ENCODE peak calls at places on chromosome 12, in six cellular contexts. D, C, S, N, T and E are unnamed samples.

GRCh38 chr12:62700091-62700490 is 233.5 kb downstream of the MON2 start:
- DNase-seq in N (no peak), D (no peak), T (no peak), S (peak), C (no peak), E (no peak)

GRCh38 chr12:75690556-75690955 is 179.1 kb upstream of the KRR1 start:
- DNase-seq in N (peak), C (no peak), S (peak), D (no peak), T (peak), E (no peak)

GRCh38 chr12:55996201-55996714 is 818 bp upstream of the SUOX start:
- DNase-seq in S (peak), D (peak), T (peak), C (peak), N (peak), E (peak)

GRCh38 chr12:27064397-27065342 is 17.7 kb downstream of the C12orf71 start:
- DNase-seq in D (no peak), N (no peak), C (no peak), S (peak), T (no peak), E (no peak)

GRCh38 chr12:27177716-27178115 is 66.4 kb upstream of the STK38L start:
- DNase-seq in N (peak), S (peak), D (no peak), C (peak), T (peak), E (no peak)

GRCh38 chr12:13173537-13173936 is 23.0 kb upstream of the EMP1 start:
- DNase-seq in D (peak), T (peak), N (peak), C (peak), S (peak), E (peak)

GRCh38 chr12:132006056-132006680 is 56.4 kb downstream of the EP400 start:
- DNase-seq in T (no peak), N (peak), S (no peak), D (no peak), C (no peak), E (no peak)

GRCh38 chr12:53105712-53106439 is 2.6 kb downstream of the SOAT2 start:
- DNase-seq in T (no peak), D (peak), N (no peak), C (no peak), S (no peak), E (peak)

GRCh38 chr12:26122681-26123481 is 2.0 kb downstream of the BHLHE41 start:
- DNase-seq in C (no peak), S (peak), D (peak), T (peak), N (peak), E (peak)

GRCh38 chr12:113874999-113875561 is 91.0 kb downstream of the RBM19 start:
- DNase-seq in D (no peak), N (peak), C (no peak), T (no peak), S (peak), E (no peak)

GRCh38 chr12:69649529-69649928 is 38.8 kb upstream of the LRRC10 start:
- DNase-seq in S (no peak), D (no peak), T (no peak), C (no peak), N (no peak), E (no peak)

GRCh38 chr12:119369907-119370546 is 35.5 kb downstream of the CCDC60 start:
- DNase-seq in N (no peak), T (peak), C (no peak), S (no peak), D (no peak), E (no peak)

DNA sequence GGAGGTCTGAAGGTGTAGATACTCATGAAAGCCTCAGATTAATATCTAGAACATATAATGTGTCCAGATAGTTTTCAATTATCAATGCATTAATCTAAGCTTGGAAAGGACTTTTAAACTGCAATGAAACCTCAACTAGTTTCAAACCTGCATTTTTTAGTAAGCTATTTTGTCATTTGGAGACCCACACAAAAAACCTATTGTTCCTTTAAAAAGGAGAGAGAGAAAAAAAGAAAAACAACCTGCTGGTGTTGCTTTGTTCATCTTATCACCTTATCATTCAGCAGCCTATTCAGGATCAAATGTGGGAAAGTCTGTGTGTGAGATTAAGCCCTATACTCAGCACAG is 215.7 kb upstream of the PLEKHG7 start:
- DNase-seq in C (peak), T (no peak), S (no peak), D (no peak), N (no peak), E (no peak)
- H3K9ac ChIP-seq in C (no peak), T (no peak), S (no peak), D (no peak), N (no peak), E (no peak)

GRCh38 chr12:118060301-118061010 is 523 bp downstream of the WSB2 start:
- DNase-seq in C (no peak), T (peak), N (peak), S (peak), D (peak), E (peak)

GRCh38 chr12:118063567-118064391 is 2.8 kb upstream of the WSB2 start:
- DNase-seq in S (peak), D (peak), T (no peak), N (peak), C (no peak), E (no peak)

GRCh38 chr12:118059645-118060275 is 1.2 kb downstream of the WSB2 start:
- DNase-seq in C (peak), T (no peak), S (peak), D (no peak), N (peak), E (peak)

GRCh38 chr12:118061011-118061875 is at the start of gene WSB2:
- DNase-seq in T (peak), C (peak), N (peak), D (peak), S (peak), E (peak)

GRCh38 chr12:118061876-118062791 is 1.2 kb upstream of the WSB2 start:
- DNase-seq in D (peak), S (peak), T (peak), N (peak), C (peak), E (peak)
- H3K27ac ChIP-seq in D (peak), S (peak), T (peak), N (peak), C (peak), E (peak)

GRCh38 chr12:106582264-106582591 is 576 bp upstream of the RFX4 start:
- DNase-seq in T (no peak), S (no peak), D (no peak), N (no peak), C (no peak), E (no peak)
- H3K4me3 ChIP-seq in T (no peak), S (no peak), D (no peak), N (no peak), C (no peak), E (no peak)

GRCh38 chr12:57839996-57840395 is 6.5 kb downstream of the CTDSP2 start:
- DNase-seq in T (no peak), S (no peak), D (no peak), N (no peak), C (no peak), E (no peak)

GRCh38 chr12:57840701-57841100 is 5.8 kb downstream of the CTDSP2 start:
- DNase-seq in T (peak), N (peak), C (no peak), D (peak), S (peak), E (no peak)

GRCh38 chr12:57844725-57845477 is 1.6 kb downstream of the CTDSP2 start:
- DNase-seq in D (peak), S (peak), N (peak), C (peak), T (peak), E (peak)

GRCh38 chr12:57841445-57841844 is 5.1 kb downstream of the CTDSP2 start:
- DNase-seq in C (no peak), D (no peak), S (no peak), T (no peak), N (no peak), E (no peak)

DNA sequence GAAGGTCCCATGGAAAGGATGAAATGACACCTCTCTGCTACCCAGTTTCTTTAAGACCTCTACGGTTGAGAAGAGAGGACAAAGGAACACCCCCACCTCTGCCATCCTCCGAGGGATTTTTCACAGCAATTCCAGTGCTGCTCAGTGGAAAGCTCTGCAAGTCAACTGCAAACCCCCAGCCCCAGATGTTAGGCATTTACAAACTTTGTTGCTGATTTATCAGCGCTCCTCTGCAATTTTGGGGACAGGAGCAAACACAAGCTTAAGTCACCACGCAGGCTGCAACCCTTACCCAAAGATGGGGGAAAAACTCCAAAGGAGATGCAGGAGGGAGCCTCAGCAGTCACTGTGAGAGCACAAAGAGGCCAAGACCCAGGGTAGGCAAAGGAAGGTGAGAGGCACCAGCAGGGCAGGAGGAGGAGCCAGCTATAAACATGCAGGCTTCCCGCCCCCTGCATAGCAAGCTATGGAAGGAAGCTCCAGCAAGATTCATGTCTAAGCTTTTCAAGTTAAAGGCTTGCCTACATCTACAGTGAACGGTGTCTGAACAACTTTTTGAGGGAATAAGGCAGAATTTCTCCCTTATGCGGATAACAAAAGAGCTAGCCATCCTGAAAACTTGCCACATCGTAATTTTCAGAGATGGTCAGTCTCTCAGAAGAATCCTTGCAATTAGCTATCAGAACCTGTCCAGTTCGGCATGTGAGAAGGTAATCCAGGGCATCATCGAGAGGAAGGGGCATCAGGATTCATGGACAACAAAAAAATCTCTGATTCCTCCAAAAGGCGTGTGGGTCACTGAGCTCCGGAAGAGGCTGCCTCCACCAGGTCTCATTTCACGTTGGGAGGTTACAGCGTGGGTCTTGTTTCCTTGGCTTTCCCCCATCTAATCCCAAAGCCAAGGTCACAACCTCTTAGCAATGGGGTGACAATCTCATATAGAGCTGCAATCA is 3.9 kb downstream of the CTDSP2 start:
- DNase-seq in S (peak), D (peak), C (peak), T (no peak), N (no peak), E (peak)
- H3K9ac ChIP-seq in S (peak), D (peak), C (peak), T (no peak), N (peak), E (no peak)

GRCh38 chr12:109258607-109259544 is 50.2 kb downstream of the FOXN4 start:
- DNase-seq in T (no peak), D (no peak), C (no peak), N (no peak), S (no peak), E (no peak)
- H3K27ac ChIP-seq in T (no peak), D (no peak), C (no peak), N (no peak), S (no peak), E (no peak)

DNA sequence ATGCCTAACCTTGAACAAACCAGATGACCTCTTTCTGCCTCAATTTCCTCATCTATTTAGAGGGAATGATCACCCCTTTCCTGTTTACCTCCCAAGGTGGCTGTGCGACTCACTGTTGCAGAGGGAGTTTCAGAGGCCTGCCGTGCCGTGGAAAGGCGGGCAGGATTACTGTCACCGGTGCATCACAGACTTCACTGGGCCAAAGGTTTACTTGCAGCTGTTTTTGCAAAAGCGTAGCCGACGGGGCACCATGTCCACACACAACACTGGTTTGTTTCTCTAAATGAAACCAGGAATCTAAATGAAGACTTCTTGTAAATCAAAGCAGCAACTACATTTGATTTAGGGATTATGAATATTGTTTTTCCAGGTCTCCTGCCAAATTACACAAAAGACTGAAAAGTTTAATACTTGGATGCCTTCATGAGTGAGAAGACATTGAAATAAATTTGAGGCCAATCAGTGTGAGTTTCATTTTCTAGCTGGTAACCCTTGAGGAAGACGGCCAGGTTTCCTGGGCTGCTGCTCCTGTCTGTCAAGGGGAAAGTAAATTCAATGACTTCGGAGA is 696.1 kb upstream of the TMEM132C start:
- DNase-seq in C (no peak), S (peak), D (no peak), T (no peak), N (peak), E (no peak)
- H3K4me3 ChIP-seq in C (no peak), S (no peak), D (no peak), T (no peak), N (no peak), E (no peak)

GRCh38 chr12:106299193-106299794 is 3.2 kb upstream of the TCP11L2 start:
- DNase-seq in C (no peak), T (no peak), D (no peak), S (peak), N (peak), E (peak)
- H3K9ac ChIP-seq in C (no peak), T (no peak), D (peak), S (peak), N (peak), E (no peak)

GRCh38 chr12:96447256-96447655 is 42.1 kb upstream of the CFAP54 start:
- DNase-seq in T (no peak), N (peak), D (no peak), C (no peak), S (no peak), E (no peak)

GRCh38 chr12:96442906-96443305 is 42.7 kb upstream of the CDK17 start:
- DNase-seq in S (no peak), D (no peak), T (no peak), N (no peak), C (no peak), E (no peak)

GRCh38 chr12:96448287-96448686 is 41.1 kb upstream of the CFAP54 start:
- DNase-seq in T (peak), C (no peak), D (no peak), N (peak), S (peak), E (no peak)

GRCh38 chr12:96444403-96444802 is 44.2 kb upstream of the CDK17 start:
- DNase-seq in D (no peak), T (no peak), C (no peak), S (no peak), N (no peak), E (no peak)

DNA sequence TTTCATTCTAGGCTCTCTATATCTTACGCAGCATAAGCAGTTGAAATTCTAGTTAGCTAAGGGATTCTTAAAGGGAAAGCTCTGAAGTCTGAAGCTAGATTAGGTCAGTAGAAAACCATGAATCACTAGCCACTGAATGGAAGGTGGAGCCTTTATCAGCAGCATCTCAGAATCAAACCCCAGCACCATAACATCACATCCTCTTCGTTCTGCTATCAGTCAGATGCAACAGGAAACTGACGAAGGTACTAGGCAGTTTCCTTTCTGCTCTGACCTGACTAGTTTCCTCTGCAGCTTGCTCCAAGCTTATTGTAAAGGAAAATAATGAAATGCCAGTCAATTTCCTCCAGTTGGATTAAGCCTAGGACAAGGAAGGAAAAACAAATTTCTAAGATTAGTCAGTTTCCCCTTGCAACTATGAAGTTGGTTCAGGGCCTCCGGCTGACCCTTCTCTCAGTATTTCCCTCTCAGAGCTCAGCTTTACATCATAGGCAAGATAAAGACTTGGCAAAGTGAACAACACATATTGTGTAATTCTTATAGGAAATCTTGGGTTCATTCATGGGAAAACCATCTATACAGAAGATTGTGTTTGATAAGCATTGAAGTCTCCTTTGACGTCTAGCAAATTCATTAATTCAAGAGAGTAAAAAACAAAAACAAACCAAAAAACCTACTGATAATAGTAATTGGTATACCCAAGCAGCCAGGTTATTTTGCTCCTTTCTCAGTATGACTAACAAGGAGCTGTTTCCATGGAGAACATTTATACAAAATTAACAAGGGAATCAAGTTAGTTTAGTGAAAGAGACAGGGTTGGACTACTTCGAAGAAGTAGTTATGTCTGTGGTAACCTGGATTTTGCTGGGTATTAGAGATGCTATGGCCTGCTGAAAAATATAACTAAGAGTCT is 43.4 kb upstream of the CFAP54 start:
- DNase-seq in S (peak), T (peak), C (peak), N (peak), D (no peak), E (no peak)
- H3K27ac ChIP-seq in S (peak), T (peak), C (no peak), N (peak), D (peak), E (no peak)

GRCh38 chr12:65728348-65728912 is 95.9 kb upstream of the HMGA2 start:
- DNase-seq in D (no peak), T (no peak), N (peak), S (peak), C (no peak), E (no peak)
- H3K4me3 ChIP-seq in D (no peak), T (peak), N (no peak), S (peak), C (no peak), E (peak)

DNA sequence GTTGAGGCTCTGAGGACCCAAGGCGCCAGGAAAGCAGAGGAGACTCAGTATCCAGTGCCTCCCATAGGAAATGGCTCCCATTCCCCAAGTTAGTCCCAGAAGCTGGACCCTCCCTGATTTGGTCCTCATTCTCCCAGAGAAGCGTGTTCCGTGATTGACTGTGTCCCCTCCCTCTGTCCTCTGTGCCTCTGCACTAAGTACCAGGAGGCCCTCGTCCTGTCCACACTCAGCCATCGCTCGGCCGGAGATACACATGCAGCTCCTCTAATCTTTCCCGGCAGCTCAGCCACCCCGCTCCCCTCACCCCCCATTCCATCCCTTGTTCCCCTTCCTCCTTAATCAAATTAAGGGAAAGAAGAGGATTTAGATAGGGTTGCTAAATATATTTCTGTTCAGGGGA is 28.3 kb upstream of the ATP2A2 start:
- DNase-seq in T (no peak), N (no peak), C (no peak), S (no peak), D (no peak), E (peak)
- H3K9ac ChIP-seq in T (no peak), N (peak), C (no peak), S (peak), D (no peak), E (no peak)